ENCODE peak calls at places on chromosome 16, in eight cellular contexts. One of them, this sample, is unnamed.

GRCh38 chr16:2598133-2598641 is 60.4 kb downstream of the PDPK1 start:
- DNase-seq in GM20000: no peak
- DNase-seq in stimulated activated CD4-positive, alpha-beta T cell treated with anti-CD3 and anti-CD28 coated beads, TNF-alpha, amount 100 ng/mL, for 4 hours: no peak
- DNase-seq in cerebellar cortex: no peak
- DNase-seq in T47D: no peak
- DNase-seq in NCI-H1694 treated with DMSO at 0.1 percent for 48 hours: no peak
- DNase-seq in T-helper 2 cell: no peak
- DNase-seq in AG08395: no peak
- DNase-seq in this sample: no peak

GRCh38 chr16:3101018-3101840 is 2.1 kb upstream of the ZSCAN10 start:
- DNase-seq in AG08395: no peak
- DNase-seq in GM20000: peak
- DNase-seq in cerebellar cortex: peak
- DNase-seq in NCI-H1694 treated with DMSO at 0.1 percent for 48 hours: peak
- DNase-seq in T47D: peak
- DNase-seq in T-helper 2 cell: peak
- DNase-seq in stimulated activated CD4-positive, alpha-beta T cell treated with anti-CD3 and anti-CD28 coated beads, TNF-alpha, amount 100 ng/mL, for 4 hours: no peak
- DNase-seq in this sample: peak

GRCh38 chr16:85444879-85445778 is 168.0 kb upstream of the GSE1 start:
- DNase-seq in AG08395: no peak
- DNase-seq in cerebellar cortex: peak
- DNase-seq in stimulated activated CD4-positive, alpha-beta T cell treated with anti-CD3 and anti-CD28 coated beads, TNF-alpha, amount 100 ng/mL, for 4 hours: no peak
- DNase-seq in T-helper 2 cell: no peak
- DNase-seq in NCI-H1694 treated with DMSO at 0.1 percent for 48 hours: peak
- DNase-seq in T47D: peak
- DNase-seq in GM20000: no peak
- DNase-seq in this sample: peak

GRCh38 chr16:30356401-30357084 is 1.4 kb upstream of the CD2BP2 start:
- DNase-seq in AG08395: no peak
- DNase-seq in stimulated activated CD4-positive, alpha-beta T cell treated with anti-CD3 and anti-CD28 coated beads, TNF-alpha, amount 100 ng/mL, for 4 hours: no peak
- DNase-seq in cerebellar cortex: no peak
- DNase-seq in NCI-H1694 treated with DMSO at 0.1 percent for 48 hours: no peak
- DNase-seq in T47D: peak
- DNase-seq in GM20000: no peak
- DNase-seq in T-helper 2 cell: no peak
- DNase-seq in this sample: no peak

GRCh38 chr16:64346080-64346479 is 775.8 kb downstream of the CDH11 start:
- DNase-seq in T47D: no peak
- DNase-seq in NCI-H1694 treated with DMSO at 0.1 percent for 48 hours: no peak
- DNase-seq in GM20000: no peak
- DNase-seq in T-helper 2 cell: no peak
- DNase-seq in stimulated activated CD4-positive, alpha-beta T cell treated with anti-CD3 and anti-CD28 coated beads, TNF-alpha, amount 100 ng/mL, for 4 hours: no peak
- DNase-seq in cerebellar cortex: no peak
- DNase-seq in AG08395: no peak
- DNase-seq in this sample: no peak

GRCh38 chr16:63613701-63614100 is 1508.2 kb downstream of the CDH11 start:
- DNase-seq in AG08395: no peak
- DNase-seq in stimulated activated CD4-positive, alpha-beta T cell treated with anti-CD3 and anti-CD28 coated beads, TNF-alpha, amount 100 ng/mL, for 4 hours: no peak
- DNase-seq in T47D: no peak
- DNase-seq in T-helper 2 cell: no peak
- DNase-seq in GM20000: no peak
- DNase-seq in cerebellar cortex: no peak
- DNase-seq in NCI-H1694 treated with DMSO at 0.1 percent for 48 hours: no peak
- DNase-seq in this sample: no peak

GRCh38 chr16:23302045-23302956 is at the start of gene SCNN1B:
- DNase-seq in T47D: peak
- DNase-seq in T-helper 2 cell: no peak
- DNase-seq in AG08395: no peak
- DNase-seq in GM20000: peak
- DNase-seq in NCI-H1694 treated with DMSO at 0.1 percent for 48 hours: peak
- DNase-seq in stimulated activated CD4-positive, alpha-beta T cell treated with anti-CD3 and anti-CD28 coated beads, TNF-alpha, amount 100 ng/mL, for 4 hours: no peak
- DNase-seq in cerebellar cortex: peak
- DNase-seq in this sample: no peak

GRCh38 chr16:83561876-83562275 is 245.9 kb upstream of the HSBP1 start:
- DNase-seq in cerebellar cortex: no peak
- DNase-seq in NCI-H1694 treated with DMSO at 0.1 percent for 48 hours: no peak
- DNase-seq in stimulated activated CD4-positive, alpha-beta T cell treated with anti-CD3 and anti-CD28 coated beads, TNF-alpha, amount 100 ng/mL, for 4 hours: no peak
- DNase-seq in GM20000: no peak
- DNase-seq in AG08395: peak
- DNase-seq in T47D: peak
- DNase-seq in T-helper 2 cell: no peak
- DNase-seq in this sample: peak

GRCh38 chr16:11801481-11802021 is 4.5 kb upstream of the ZC3H7A start:
- DNase-seq in stimulated activated CD4-positive, alpha-beta T cell treated with anti-CD3 and anti-CD28 coated beads, TNF-alpha, amount 100 ng/mL, for 4 hours: no peak
- DNase-seq in cerebellar cortex: no peak
- DNase-seq in GM20000: no peak
- DNase-seq in T47D: no peak
- DNase-seq in T-helper 2 cell: no peak
- DNase-seq in NCI-H1694 treated with DMSO at 0.1 percent for 48 hours: no peak
- DNase-seq in AG08395: peak
- DNase-seq in this sample: no peak

GRCh38 chr16:51151951-51152663 is 1.0 kb upstream of the SALL1 start:
- DNase-seq in T47D: no peak
- DNase-seq in AG08395: peak
- DNase-seq in cerebellar cortex: no peak
- DNase-seq in T-helper 2 cell: no peak
- DNase-seq in GM20000: peak
- DNase-seq in stimulated activated CD4-positive, alpha-beta T cell treated with anti-CD3 and anti-CD28 coated beads, TNF-alpha, amount 100 ng/mL, for 4 hours: no peak
- DNase-seq in NCI-H1694 treated with DMSO at 0.1 percent for 48 hours: peak
- DNase-seq in this sample: no peak

GRCh38 chr16:23952128-23953041 is 116.6 kb downstream of the PRKCB start:
- DNase-seq in stimulated activated CD4-positive, alpha-beta T cell treated with anti-CD3 and anti-CD28 coated beads, TNF-alpha, amount 100 ng/mL, for 4 hours: no peak
- DNase-seq in AG08395: no peak
- DNase-seq in cerebellar cortex: peak
- DNase-seq in T-helper 2 cell: no peak
- DNase-seq in T47D: peak
- DNase-seq in NCI-H1694 treated with DMSO at 0.1 percent for 48 hours: no peak
- DNase-seq in GM20000: no peak
- DNase-seq in this sample: no peak

GRCh38 chr16:23570992-23571632 is 13.6 kb downstream of the UBFD1 start:
- DNase-seq in T-helper 2 cell: no peak
- DNase-seq in AG08395: no peak
- DNase-seq in cerebellar cortex: no peak
- DNase-seq in NCI-H1694 treated with DMSO at 0.1 percent for 48 hours: no peak
- DNase-seq in T47D: no peak
- DNase-seq in stimulated activated CD4-positive, alpha-beta T cell treated with anti-CD3 and anti-CD28 coated beads, TNF-alpha, amount 100 ng/mL, for 4 hours: no peak
- DNase-seq in GM20000: peak
- DNase-seq in this sample: peak

GRCh38 chr16:85552980-85553435 is 60.1 kb upstream of the GSE1 start:
- DNase-seq in stimulated activated CD4-positive, alpha-beta T cell treated with anti-CD3 and anti-CD28 coated beads, TNF-alpha, amount 100 ng/mL, for 4 hours: no peak
- DNase-seq in AG08395: no peak
- DNase-seq in T47D: no peak
- DNase-seq in NCI-H1694 treated with DMSO at 0.1 percent for 48 hours: no peak
- DNase-seq in T-helper 2 cell: no peak
- DNase-seq in cerebellar cortex: no peak
- DNase-seq in GM20000: no peak
- DNase-seq in this sample: no peak

GRCh38 chr16:84827131-84827574 is 7.4 kb downstream of the CRISPLD2 start:
- DNase-seq in cerebellar cortex: no peak
- DNase-seq in AG08395: no peak
- DNase-seq in GM20000: no peak
- DNase-seq in stimulated activated CD4-positive, alpha-beta T cell treated with anti-CD3 and anti-CD28 coated beads, TNF-alpha, amount 100 ng/mL, for 4 hours: no peak
- DNase-seq in NCI-H1694 treated with DMSO at 0.1 percent for 48 hours: no peak
- DNase-seq in T47D: no peak
- DNase-seq in T-helper 2 cell: no peak
- DNase-seq in this sample: no peak

GRCh38 chr16:67767953-67768352 is 38.4 kb downstream of the RANBP10 start:
- DNase-seq in T-helper 2 cell: no peak
- DNase-seq in NCI-H1694 treated with DMSO at 0.1 percent for 48 hours: no peak
- DNase-seq in stimulated activated CD4-positive, alpha-beta T cell treated with anti-CD3 and anti-CD28 coated beads, TNF-alpha, amount 100 ng/mL, for 4 hours: no peak
- DNase-seq in T47D: no peak
- DNase-seq in GM20000: no peak
- DNase-seq in AG08395: no peak
- DNase-seq in cerebellar cortex: no peak
- DNase-seq in this sample: no peak

GRCh38 chr16:2040450-2041105 is 7.1 kb downstream of the NTHL1 start:
- DNase-seq in T47D: no peak
- DNase-seq in cerebellar cortex: peak
- DNase-seq in stimulated activated CD4-positive, alpha-beta T cell treated with anti-CD3 and anti-CD28 coated beads, TNF-alpha, amount 100 ng/mL, for 4 hours: no peak
- DNase-seq in AG08395: no peak
- DNase-seq in GM20000: no peak
- DNase-seq in T-helper 2 cell: no peak
- DNase-seq in NCI-H1694 treated with DMSO at 0.1 percent for 48 hours: no peak
- DNase-seq in this sample: no peak

GRCh38 chr16:9107025-9107970 is 15.9 kb downstream of the HAPSTR1 start:
- DNase-seq in T-helper 2 cell: no peak
- DNase-seq in stimulated activated CD4-positive, alpha-beta T cell treated with anti-CD3 and anti-CD28 coated beads, TNF-alpha, amount 100 ng/mL, for 4 hours: no peak
- DNase-seq in T47D: no peak
- DNase-seq in NCI-H1694 treated with DMSO at 0.1 percent for 48 hours: no peak
- DNase-seq in AG08395: no peak
- DNase-seq in cerebellar cortex: no peak
- DNase-seq in GM20000: no peak
- DNase-seq in this sample: no peak

GRCh38 chr16:56841233-56841632 is 23.8 kb upstream of the SLC12A3 start:
- DNase-seq in stimulated activated CD4-positive, alpha-beta T cell treated with anti-CD3 and anti-CD28 coated beads, TNF-alpha, amount 100 ng/mL, for 4 hours: no peak
- DNase-seq in T-helper 2 cell: no peak
- DNase-seq in GM20000: no peak
- DNase-seq in NCI-H1694 treated with DMSO at 0.1 percent for 48 hours: no peak
- DNase-seq in cerebellar cortex: no peak
- DNase-seq in T47D: no peak
- DNase-seq in AG08395: peak
- DNase-seq in this sample: no peak

GRCh38 chr16:4746215-4746614 is 11.9 kb downstream of the DNAAF8 start:
- DNase-seq in AG08395: no peak
- DNase-seq in cerebellar cortex: no peak
- DNase-seq in NCI-H1694 treated with DMSO at 0.1 percent for 48 hours: no peak
- DNase-seq in T47D: no peak
- DNase-seq in GM20000: no peak
- DNase-seq in stimulated activated CD4-positive, alpha-beta T cell treated with anti-CD3 and anti-CD28 coated beads, TNF-alpha, amount 100 ng/mL, for 4 hours: no peak
- DNase-seq in T-helper 2 cell: no peak
- DNase-seq in this sample: no peak

GRCh38 chr16:795580-796229 is 4.8 kb downstream of the GNG13 start:
- DNase-seq in NCI-H1694 treated with DMSO at 0.1 percent for 48 hours: no peak
- DNase-seq in cerebellar cortex: no peak
- DNase-seq in T-helper 2 cell: no peak
- DNase-seq in T47D: peak
- DNase-seq in GM20000: no peak
- DNase-seq in stimulated activated CD4-positive, alpha-beta T cell treated with anti-CD3 and anti-CD28 coated beads, TNF-alpha, amount 100 ng/mL, for 4 hours: no peak
- DNase-seq in AG08395: no peak
- DNase-seq in this sample: no peak

GRCh38 chr16:86994651-86995171 is 322.5 kb downstream of the C16orf95 start:
- DNase-seq in T47D: no peak
- DNase-seq in T-helper 2 cell: no peak
- DNase-seq in stimulated activated CD4-positive, alpha-beta T cell treated with anti-CD3 and anti-CD28 coated beads, TNF-alpha, amount 100 ng/mL, for 4 hours: no peak
- DNase-seq in GM20000: no peak
- DNase-seq in AG08395: peak
- DNase-seq in NCI-H1694 treated with DMSO at 0.1 percent for 48 hours: no peak
- DNase-seq in cerebellar cortex: no peak
- DNase-seq in this sample: no peak

GRCh38 chr16:69477546-69477945 is 53.1 kb downstream of the CYB5B start:
- DNase-seq in NCI-H1694 treated with DMSO at 0.1 percent for 48 hours: no peak
- DNase-seq in GM20000: no peak
- DNase-seq in cerebellar cortex: no peak
- DNase-seq in T47D: no peak
- DNase-seq in AG08395: no peak
- DNase-seq in stimulated activated CD4-positive, alpha-beta T cell treated with anti-CD3 and anti-CD28 coated beads, TNF-alpha, amount 100 ng/mL, for 4 hours: no peak
- DNase-seq in T-helper 2 cell: no peak
- DNase-seq in this sample: no peak